ENCODE peak calls at places on chromosomes 5 and 9, in eight cellular contexts. A is stomach, G is OCI-LY7, D is neural progenitor cell, U is tibial nerve, C is right lobe of liver, N is prostate gland, V is tibial artery. F is an unnamed sample. For H3K4me1, the result is how much of the 10 kb centered on the place peaks cover.

GRCh38 chr9:105252405-105252756 is 7.9 kb downstream of the SLC44A1 start:
- DNase-seq in A (no peak), G (no peak), D (no peak), U (no peak), C (no peak), N (no peak), V (no peak), F (no peak)

GRCh38 chr9:120877276-120878034 is 467 bp upstream of the PHF19 start:
- DNase-seq in A (peak), G (peak), D (peak), U (peak), C (peak), N (peak), V (peak), F (peak)

GRCh38 chr5:102867999-102868662 is 113.0 kb downstream of the PAM start:
- DNase-seq in A (no peak), G (no peak), D (no peak), U (no peak), C (no peak), N (no peak), V (no peak), F (no peak)

GRCh38 chr5:83400712-83401111 is 70.8 kb upstream of the VCAN start:
- DNase-seq in A (no peak), G (no peak), D (no peak), U (no peak), C (no peak), N (no peak), V (no peak), F (no peak)

GRCh38 chr5:179188636-179189035 is 128.5 kb downstream of the ZNF354C start:
- DNase-seq in A (no peak), G (no peak), D (no peak), U (no peak), C (peak), N (no peak), V (no peak), F (no peak)

GRCh38 chr9:93319301-93319991 is 132.0 kb upstream of the FAM120A start:
- DNase-seq in A (no peak), G (no peak), D (no peak), U (no peak), C (no peak), N (no peak), V (peak), F (no peak)

GRCh38 chr9:134928796-134929559 is 11.3 kb upstream of the FCN1 start:
- DNase-seq in A (no peak), G (peak), D (no peak), U (peak), C (peak), N (no peak), V (peak), F (no peak)

GRCh38 chr9:26264709-26265601 is 586.7 kb upstream of the TUSC1 start:
- DNase-seq in A (no peak), G (no peak), D (no peak), U (no peak), C (no peak), N (no peak), V (no peak), F (no peak)

GRCh38 chr5:151885138-151885908 is 39.3 kb downstream of the GLRA1 start:
- DNase-seq in A (no peak), G (no peak), D (no peak), U (no peak), C (no peak), N (no peak), V (no peak), F (no peak)

GRCh38 chr5:83026930-83027687 is 50.1 kb downstream of the TMEM167A start:
- DNase-seq in A (no peak), G (peak), D (peak), U (no peak), C (no peak), N (no peak), V (no peak), F (no peak)

GRCh38 chr9:101516655-101517054 is 17.0 kb upstream of the RNF20 start:
- DNase-seq in A (no peak), G (no peak), D (no peak), U (no peak), C (no peak), N (no peak), V (no peak), F (no peak)

GRCh38 chr5:29795253-29795652 is 1398.2 kb upstream of the CDH6 start:
- DNase-seq in A (no peak), G (no peak), D (no peak), U (no peak), C (no peak), N (no peak), V (no peak), F (no peak)

GRCh38 chr5:23820764-23821471 is 313.5 kb downstream of the PRDM9 start:
- DNase-seq in A (no peak), G (peak), D (peak), U (no peak), C (no peak), N (no peak), V (no peak), F (no peak)
- TF ChIP-seq CTCF in A (peak), G (peak), D (peak), U (peak), C (peak), N (peak), V (no peak), F (no peak)

GRCh38 chr5:172895549-172895948 is 61.5 kb downstream of the ERGIC1 start:
- DNase-seq in A (no peak), G (no peak), D (no peak), U (no peak), C (no peak), N (no peak), V (no peak), F (no peak)

GRCh38 chr5:172896465-172896864 is 62.4 kb downstream of the ERGIC1 start:
- DNase-seq in A (no peak), G (no peak), D (no peak), U (no peak), C (no peak), N (no peak), V (no peak), F (no peak)

GRCh38 chr5:172891716-172892421 is 57.8 kb downstream of the ERGIC1 start:
- DNase-seq in A (peak), G (no peak), D (no peak), U (no peak), C (peak), N (no peak), V (peak), F (peak)

GRCh38 chr5:172892713-172893112 is 58.7 kb downstream of the ERGIC1 start:
- DNase-seq in A (peak), G (no peak), D (no peak), U (no peak), C (peak), N (no peak), V (no peak), F (no peak)

GRCh38 chr5:172894767-172895166 is 60.7 kb downstream of the ERGIC1 start:
- DNase-seq in A (no peak), G (no peak), D (no peak), U (no peak), C (no peak), N (no peak), V (no peak), F (no peak)
- H3K27ac ChIP-seq in A (no peak), G (no peak), D (no peak), U (peak), C (peak), N (peak), V (peak), F (no peak)

DNA sequence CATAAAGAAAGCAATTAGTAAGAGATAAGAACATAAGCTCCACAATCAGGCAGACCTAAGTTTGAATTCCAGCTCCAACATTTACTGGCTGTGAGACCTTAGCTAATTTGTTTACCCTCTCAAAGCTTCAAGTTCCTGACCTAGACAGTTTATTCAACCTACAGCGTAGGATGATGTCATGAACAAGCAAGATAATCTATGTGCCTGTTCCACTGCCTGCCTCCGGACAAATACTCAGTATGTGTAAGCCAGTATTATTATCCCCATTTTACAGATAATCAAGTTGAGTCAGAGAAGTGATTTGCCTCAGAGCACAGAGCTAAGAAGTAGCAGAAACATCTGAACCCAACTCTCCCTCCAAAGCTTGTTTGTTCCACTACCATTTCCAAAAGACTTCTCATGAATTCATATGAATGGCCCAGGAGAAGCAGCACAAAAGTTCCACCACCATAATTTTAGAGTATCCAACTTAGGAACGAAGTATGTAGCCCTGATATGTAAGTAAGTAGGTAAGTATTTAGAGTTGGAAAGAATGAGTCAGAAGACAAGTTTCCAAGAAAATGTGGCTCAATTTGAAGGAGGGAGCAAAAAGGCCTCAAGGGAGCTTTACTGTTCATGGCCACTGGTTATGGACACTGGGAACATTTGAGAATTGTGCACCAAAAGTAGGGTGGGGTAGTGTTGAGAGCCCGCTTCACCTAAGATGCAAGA is 398.2 kb downstream of the NFIB start:
- DNase-seq in A (no peak), G (no peak), D (no peak), U (no peak), C (no peak), N (no peak), V (no peak), F (no peak)
- H3K4me1 ChIP-seq in A (under half), G (under half), D (under half), U (under half), C (under half), N (under half), V (under half), F (under half)

GRCh38 chr5:35644543-35644942 is 26.9 kb downstream of the SPEF2 start:
- DNase-seq in A (no peak), G (peak), D (peak), U (no peak), C (no peak), N (no peak), V (no peak), F (no peak)
- TF ChIP-seq CTCF in A (no peak), G (peak), D (peak), U (no peak), C (no peak), N (no peak), V (no peak), F (no peak)

DNA sequence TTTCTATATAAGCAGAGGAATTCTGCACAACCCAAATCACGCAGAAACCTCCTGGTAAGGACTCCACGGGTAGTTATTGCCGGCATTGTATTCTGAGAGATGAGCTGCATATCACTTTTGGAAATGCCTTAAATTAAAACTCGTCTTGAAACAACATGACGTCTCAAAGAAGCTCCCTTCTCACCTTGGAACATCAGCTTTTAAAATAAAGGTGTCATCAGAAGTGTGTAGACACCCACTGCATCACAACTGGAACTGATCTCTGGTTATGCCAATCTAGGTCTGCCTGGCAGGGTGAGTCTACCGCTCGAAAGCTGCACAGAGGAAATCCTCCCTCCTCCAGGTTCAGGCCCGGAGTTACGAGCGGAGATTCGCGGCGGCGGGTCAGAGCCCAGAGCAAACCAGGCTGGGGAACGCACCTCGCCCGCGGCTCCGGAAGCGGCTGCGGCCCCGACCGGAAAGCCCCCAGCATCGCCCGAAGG is 974 bp upstream of the SLC12A2 start:
- DNase-seq in A (no peak), G (no peak), D (no peak), U (peak), C (no peak), N (no peak), V (no peak), F (no peak)
- H3K27ac ChIP-seq in A (peak), G (peak), D (no peak), U (peak), C (peak), N (peak), V (peak), F (peak)

GRCh38 chr9:136443687-136444086 is 4.0 kb upstream of the INPP5E start:
- DNase-seq in A (no peak), G (no peak), D (no peak), U (no peak), C (no peak), N (no peak), V (no peak), F (no peak)
- H3K4me1 ChIP-seq in A (under half), G (under half), D (under half), U (under half), C (under half), N (under half), V (under half), F (under half)

GRCh38 chr5:36459191-36460135 is 146.9 kb upstream of the SLC1A3 start:
- DNase-seq in A (no peak), G (peak), D (no peak), U (no peak), C (no peak), N (no peak), V (no peak), F (no peak)
- TF ChIP-seq CTCF in A (no peak), G (peak), D (peak), U (no peak), C (no peak), N (no peak), V (no peak), F (peak)

GRCh38 chr5:1167361-1167727 is 34.1 kb upstream of the SLC6A19 start:
- DNase-seq in A (no peak), G (no peak), D (no peak), U (no peak), C (no peak), N (no peak), V (no peak), F (no peak)
- H3K27ac ChIP-seq in A (no peak), G (no peak), D (no peak), U (no peak), C (no peak), N (no peak), V (no peak), F (no peak)

GRCh38 chr5:54212331-54212730 is 98.0 kb downstream of the ARL15 start:
- DNase-seq in A (no peak), G (no peak), D (peak), U (no peak), C (no peak), N (no peak), V (no peak), F (no peak)
- H3K4me1 ChIP-seq in A (under half), G (under half), D (half or more), U (under half), C (under half), N (under half), V (under half), F (under half)

GRCh38 chr9:136853596-136854112 is 1.5 kb downstream of the MAMDC4 start:
- DNase-seq in A (no peak), G (peak), D (no peak), U (no peak), C (peak), N (no peak), V (peak), F (no peak)
- TF ChIP-seq CTCF in A (no peak), G (peak), D (no peak), U (no peak), C (no peak), N (no peak), V (no peak), F (no peak)

F was measured in heart right ventricle.